ENCODE peak calls at places on chromosomes 11 and 22, in five cellular contexts. I, U, Q, N and S are unnamed samples.

GRCh38 chr11:113806403-113806802 is 26.8 kb downstream of the CLDN25 start:
- DNase-seq in Q (no peak), N (peak; percentile 5), U (no peak), I (no peak), S (no peak)

GRCh38 chr11:15757299-15757698 is 599.0 kb downstream of the SOX6 start:
- DNase-seq in N (no peak), Q (no peak), I (no peak), U (no peak), S (no peak)

GRCh38 chr22:26050079-26050478 is 119.2 kb upstream of the SEZ6L start:
- DNase-seq in Q (no peak), I (no peak), N (no peak), U (no peak), S (no peak)

GRCh38 chr11:120055646-120056045 is 82.3 kb downstream of the TRIM29 start:
- DNase-seq in U (no peak), I (no peak), N (no peak), Q (no peak), S (no peak)

GRCh38 chr11:127470485-127470884 is 469.9 kb upstream of the KIRREL3 start:
- DNase-seq in I (no peak), U (no peak), Q (no peak), N (no peak), S (no peak)

GRCh38 chr11:62677160-62677559 is 1.7 kb downstream of the UBXN1 start:
- DNase-seq in U (no peak), I (no peak), Q (no peak), N (no peak), S (no peak)

GRCh38 chr11:96715208-96715607 is 325.4 kb downstream of the JRKL start:
- DNase-seq in N (no peak), I (no peak), Q (no peak), U (no peak), S (no peak)

GRCh38 chr11:35943761-35944502 is at the start of gene LDLRAD3:
- DNase-seq in N (peak; percentile 45), I (peak; percentile 61), Q (peak; percentile 82), U (no peak), S (peak; percentile 94)

GRCh38 chr11:92329137-92329536 is 104.5 kb downstream of the FAT3 start:
- DNase-seq in U (no peak), I (no peak), N (no peak), Q (no peak), S (no peak)

GRCh38 chr11:77072851-77073327 is 6.1 kb downstream of the CAPN5 start:
- DNase-seq in U (no peak), Q (no peak), N (peak; percentile 47), I (no peak), S (peak; percentile 69)

GRCh38 chr22:30129636-30130035 is 49.4 kb downstream of the HORMAD2 start:
- DNase-seq in N (no peak), U (no peak), I (no peak), Q (no peak), S (no peak)

GRCh38 chr11:61129608-61130523 is 27.6 kb downstream of the CD5 start:
- DNase-seq in I (peak; percentile 89), N (peak; percentile 92), Q (no peak), U (peak; percentile 83), S (peak; percentile 95)